ENCODE peak calls at places on chromosomes 16 and 17, in eight cellular contexts. V, L, I, Q, R, A, Y and K are unnamed samples.

GRCh38 chr16:88978608-88979346 is 1.8 kb upstream of the CBFA2T3 start:
- DNase-seq in Y (no peak), R (no peak), A (no peak), L (no peak), V (no peak), Q (no peak), I (no peak), K (no peak)

GRCh38 chr16:55668337-55669281 is 12.8 kb downstream of the SLC6A2 start:
- DNase-seq in Y (no peak), Q (peak), R (no peak), V (no peak), A (peak), I (no peak), L (peak), K (no peak)

GRCh38 chr17:50547736-50548083 is 736 bp downstream of the SPATA20 start:
- DNase-seq in Q (no peak), V (no peak), Y (no peak), R (no peak), A (no peak), L (peak), I (no peak), K (no peak)

GRCh38 chr17:12097326-12097725 is 76.6 kb downstream of the MAP2K4 start:
- DNase-seq in L (no peak), Y (no peak), A (no peak), Q (no peak), V (no peak), I (no peak), R (no peak), K (no peak)

GRCh38 chr17:42659079-42659931 is at the start of gene TUBG2:
- DNase-seq in I (no peak), Y (peak), L (peak), R (peak), A (peak), V (peak), Q (peak), K (peak)

GRCh38 chr16:38941-39892 is 14.2 kb downstream of the POLR3K start:
- DNase-seq in A (peak), V (no peak), Y (no peak), I (no peak), Q (no peak), L (no peak), R (no peak), K (no peak)

GRCh38 chr17:66720567-66720966 is 114.3 kb upstream of the CACNG5 start:
- DNase-seq in I (no peak), Q (no peak), A (no peak), R (no peak), Y (no peak), L (no peak), V (no peak), K (no peak)

GRCh38 chr17:31581491-31581890 is 190.0 kb downstream of the RAB11FIP4 start:
- DNase-seq in L (peak), I (no peak), A (no peak), Q (peak), V (no peak), Y (no peak), R (no peak), K (no peak)

GRCh38 chr16:90027611-90028010 is 8.4 kb upstream of the DBNDD1 start:
- DNase-seq in V (no peak), A (no peak), R (no peak), I (no peak), Y (no peak), L (no peak), Q (no peak), K (no peak)

GRCh38 chr17:1735418-1735817 is 7.3 kb upstream of the SERPINF2 start:
- DNase-seq in V (no peak), A (no peak), R (no peak), L (no peak), I (no peak), Y (no peak), Q (no peak), K (no peak)

GRCh38 chr16:3610698-3611144 is 685 bp downstream of the SLX4 start:
- DNase-seq in L (peak), Y (no peak), A (no peak), V (no peak), I (no peak), Q (peak), R (no peak), K (no peak)

GRCh38 chr16:75288596-75289120 is 37.2 kb upstream of the BCAR1 start:
- DNase-seq in L (no peak), Q (no peak), Y (no peak), V (no peak), I (no peak), R (no peak), A (no peak), K (no peak)

GRCh38 chr16:12086861-12087260 is 110.3 kb downstream of the SNX29 start:
- DNase-seq in L (no peak), Q (no peak), A (no peak), R (no peak), Y (no peak), I (no peak), V (no peak), K (no peak)

GRCh38 chr17:3978421-3979275 is 14.4 kb upstream of the ATP2A3 start:
- DNase-seq in A (peak), R (no peak), I (no peak), Q (peak), V (peak), Y (no peak), L (no peak), K (no peak)